ENCODE peak calls at places on chromosomes 7 and 10, in six cellular contexts. G is HepG2, X is K562, J is H1, V is SK-N-SH, U is GM12878. N is an unnamed sample.

GRCh38 chr7:129368389-129368986 is 65.7 kb upstream of the STRIP2 start:
- DNase-seq in G (no peak), X (no peak), J (no peak), V (no peak), U (peak), N (no peak)

GRCh38 chr7:75938921-75939320 is 24.0 kb downstream of the POR start:
- DNase-seq in G (no peak), X (no peak), J (no peak), V (no peak), U (no peak), N (no peak)

GRCh38 chr10:95289003-95289920 is 1.5 kb downstream of the PDLIM1 start:
- DNase-seq in G (no peak), X (peak), J (no peak), V (no peak), U (no peak), N (no peak)

GRCh38 chr10:21406595-21407218 is 118.8 kb downstream of the SKIDA1 start:
- DNase-seq in G (no peak), X (peak), J (no peak), V (no peak), U (no peak), N (no peak)

GRCh38 chr10:48205918-48206317 is 68.6 kb downstream of the FRMPD2 start:
- DNase-seq in G (no peak), X (no peak), J (no peak), V (no peak), U (peak), N (no peak)

GRCh38 chr10:123154943-123155505 is 822 bp downstream of the BUB3 start:
- DNase-seq in G (peak), X (peak), J (no peak), V (no peak), U (no peak), N (peak)

GRCh38 chr10:33743429-33743857 is 409.0 kb upstream of the NRP1 start:
- DNase-seq in G (no peak), X (no peak), J (no peak), V (no peak), U (peak), N (no peak)

GRCh38 chr10:45602082-45602730 is 70.4 kb downstream of the ZFAND4 start:
- DNase-seq in G (no peak), X (no peak), J (no peak), V (no peak), U (no peak), N (no peak)

GRCh38 chr7:29422829-29423228 is 140.8 kb upstream of the PRR15 start:
- DNase-seq in G (no peak), X (no peak), J (no peak), V (no peak), U (no peak), N (no peak)

GRCh38 chr10:98193030-98193429 is 58.6 kb downstream of the R3HCC1L start:
- DNase-seq in G (no peak), X (no peak), J (no peak), V (no peak), U (no peak), N (no peak)

GRCh38 chr10:128125416-128125943 is 743 bp downstream of the MKI67 start:
- DNase-seq in G (no peak), X (peak), J (no peak), V (peak), U (no peak), N (no peak)

GRCh38 chr10:104146871-104147270 is 24.9 kb downstream of the SFR1 start:
- DNase-seq in G (no peak), X (no peak), J (no peak), V (no peak), U (no peak), N (no peak)

GRCh38 chr10:124087672-124088634 is 5.4 kb downstream of the CHST15 start:
- DNase-seq in G (no peak), X (no peak), J (no peak), V (peak), U (no peak), N (no peak)

GRCh38 chr7:148575640-148576411 is 14.7 kb upstream of the C7orf33 start:
- DNase-seq in G (peak), X (peak), J (peak), V (peak), U (no peak), N (peak)

DNA sequence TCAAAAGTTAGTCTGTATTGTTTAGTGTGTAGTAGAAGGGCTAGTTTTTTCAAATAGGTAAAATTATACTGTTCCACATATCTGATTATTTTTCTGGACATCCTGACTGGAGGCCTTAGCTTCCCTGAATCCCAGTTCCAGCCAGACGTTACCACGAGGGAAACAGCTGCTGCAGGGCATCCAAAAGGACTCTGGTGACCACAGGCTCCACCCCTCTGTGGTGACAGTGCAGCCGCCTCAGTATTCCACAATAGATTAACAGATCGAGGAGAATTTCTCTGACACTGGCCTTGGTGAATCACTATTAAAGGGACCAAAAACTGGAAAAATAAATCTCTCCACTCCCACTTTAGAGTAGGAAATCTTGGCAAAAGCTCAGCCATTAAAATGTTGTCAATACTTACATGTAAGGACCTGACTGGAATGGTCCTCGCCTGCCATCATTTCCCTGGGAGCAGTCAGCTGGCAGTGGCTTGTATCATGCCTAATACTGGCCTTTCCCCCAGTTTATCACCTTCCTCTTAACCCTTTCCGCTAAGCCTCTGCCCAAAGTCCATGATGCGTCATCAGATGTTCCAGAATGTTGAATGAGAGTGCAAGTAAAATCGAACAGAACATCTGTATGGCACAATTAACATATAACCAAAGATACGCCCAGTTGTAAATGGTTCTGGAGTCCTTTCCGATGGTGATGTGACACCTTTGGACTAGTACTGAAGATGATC is 31.6 kb downstream of the ENO4 start:
- DNase-seq in G (no peak), X (no peak), J (no peak), V (peak), U (no peak), N (no peak)
- TF ChIP-seq YY1 in G (no peak), X (no peak), J (no peak), V (no peak), U (no peak), N (no peak)

GRCh38 chr7:140552240-140552679 is 73.0 kb upstream of the MKRN1 start:
- DNase-seq in G (no peak), X (no peak), J (no peak), V (no peak), U (no peak), N (no peak)
- H2AFZ ChIP-seq in G (no peak), X (no peak), J (no peak), V (no peak), U (no peak), N (no peak)

GRCh38 chr7:115216652-115217051 is 294.8 kb downstream of the MDFIC start:
- DNase-seq in G (no peak), X (no peak), J (no peak), V (no peak), U (no peak), N (no peak)
- TF ChIP-seq SIN3A in G (no peak), X (no peak), J (no peak), V (no peak), U (no peak), N (no peak)

GRCh38 chr7:83468251-83468739 is 180.6 kb downstream of the SEMA3E start:
- DNase-seq in G (peak), X (peak), J (no peak), V (peak), U (peak), N (peak)
- TF ChIP-seq YY1 in G (no peak), X (no peak), J (no peak), V (no peak), U (peak), N (no peak)

GRCh38 chr10:110794808-110795207 is 76.9 kb upstream of the PDCD4 start:
- DNase-seq in G (no peak), X (no peak), J (no peak), V (no peak), U (no peak), N (no peak)
- H2AFZ ChIP-seq in G (no peak), X (no peak), J (peak), V (no peak), U (no peak), N (no peak)

GRCh38 chr7:106112118-106112971 is at the start of gene SYPL1:
- DNase-seq in G (peak), X (peak), J (peak), V (peak), U (peak), N (peak)
- TF ChIP-seq SIN3A in G (peak), X (peak), J (no peak), V (peak), U (no peak), N (no peak)

GRCh38 chr7:519974-520458 is 370 bp upstream of the PDGFA start:
- DNase-seq in G (no peak), X (peak), J (peak), V (peak), U (no peak), N (no peak)
- TF ChIP-seq YY1 in G (no peak), X (no peak), J (no peak), V (no peak), U (no peak), N (no peak)

DNA sequence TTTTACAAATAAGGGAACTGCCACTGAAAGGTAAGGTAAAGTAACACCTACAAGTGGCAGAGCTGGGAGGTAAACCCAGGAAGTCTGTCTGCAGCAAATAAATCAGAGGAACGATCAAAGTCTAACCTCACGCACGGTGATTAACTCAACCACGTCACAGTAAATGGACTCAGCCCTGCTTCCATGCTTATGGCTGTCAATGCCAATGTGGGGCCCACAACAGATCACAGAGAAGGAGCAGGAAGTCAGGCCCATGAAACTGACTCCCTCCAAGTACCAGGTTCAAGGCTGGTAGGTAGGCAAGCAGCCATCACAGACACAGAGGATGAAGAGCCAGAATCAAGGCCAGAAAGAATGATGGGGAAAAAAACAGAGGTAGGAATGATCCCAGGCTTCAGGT is 38.0 kb upstream of the ACSL5 start:
- DNase-seq in G (peak), X (no peak), J (no peak), V (no peak), U (no peak), N (no peak)
- H2AFZ ChIP-seq in G (no peak), X (peak), J (peak), V (no peak), U (no peak), N (peak)

GRCh38 chr7:127943541-127944521 is 87.4 kb downstream of the LRRC4 start:
- DNase-seq in G (no peak), X (peak), J (no peak), V (peak), U (no peak), N (no peak)
- TF ChIP-seq SIN3A in G (no peak), X (no peak), J (no peak), V (no peak), U (no peak), N (no peak)

GRCh38 chr10:116825901-116826300 is 23.4 kb upstream of the ENO4 start:
- DNase-seq in G (no peak), X (no peak), J (no peak), V (no peak), U (no peak), N (no peak)

GRCh38 chr10:116815641-116816415 is 33.5 kb upstream of the ENO4 start:
- DNase-seq in G (no peak), X (no peak), J (no peak), V (no peak), U (no peak), N (no peak)

GRCh38 chr10:116817178-116817577 is 32.1 kb upstream of the ENO4 start:
- DNase-seq in G (no peak), X (no peak), J (no peak), V (no peak), U (no peak), N (no peak)

GRCh38 chr10:116817780-116818343 is 31.4 kb upstream of the ENO4 start:
- DNase-seq in G (no peak), X (no peak), J (no peak), V (no peak), U (no peak), N (no peak)

DNA sequence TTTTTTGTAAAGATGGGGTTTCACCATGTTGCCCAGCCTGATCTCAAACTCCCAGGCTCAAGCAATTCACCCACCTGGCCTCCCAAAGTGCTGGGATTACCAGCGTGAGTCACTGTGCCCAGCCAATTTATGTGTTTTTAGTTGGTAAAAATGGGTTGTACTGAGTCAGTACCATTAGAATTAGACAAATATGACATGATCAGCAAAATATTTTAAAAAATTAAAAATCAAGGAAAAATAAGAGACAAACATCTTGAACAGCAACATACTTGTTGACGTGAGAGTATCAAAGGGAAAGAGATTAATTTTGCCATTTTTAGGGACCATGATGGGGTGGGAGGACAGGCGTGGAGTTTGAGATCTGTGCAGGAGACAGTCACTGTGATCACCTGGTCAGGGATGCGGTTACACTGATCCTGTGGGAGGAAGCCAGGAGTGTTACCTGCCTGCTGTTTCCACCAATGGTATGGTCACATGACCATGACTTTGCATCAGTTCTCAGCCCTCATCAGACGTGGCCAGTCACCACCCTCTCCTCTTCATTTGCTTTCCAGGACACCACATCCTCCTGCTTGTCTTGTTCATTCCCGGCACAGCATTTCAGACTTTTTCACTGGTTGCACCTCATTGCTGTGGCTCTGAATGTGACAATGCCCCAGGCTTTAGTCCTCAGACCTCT is 29.2 kb upstream of the ENO4 start:
- DNase-seq in G (no peak), X (no peak), J (no peak), V (no peak), U (no peak), N (no peak)
- TF ChIP-seq YY1 in G (no peak), X (no peak), J (no peak), V (no peak), U (no peak), N (no peak)

N was measured in HCT116.